ENCODE peak calls at places on chromosomes 2 and 18, in nine cellular contexts. M, V, D, P, K, N, I, W and S are unnamed samples.

GRCh38 chr2:106843910-106844250 is 42.1 kb downstream of the ST6GAL2 start:
- DNase-seq in P (no peak), M (no peak), N (no peak), V (peak; percentile 37), W (no peak), D (no peak), K (no peak), I (no peak), S (no peak)

GRCh38 chr2:119155633-119156032 is 2.9 kb downstream of the C1QL2 start:
- DNase-seq in V (no peak), D (no peak), N (no peak), W (no peak), K (no peak), P (no peak), M (no peak), I (no peak), S (no peak)

GRCh38 chr2:225056330-225057073 is 14.2 kb upstream of the DOCK10 start:
- DNase-seq in V (no peak), W (no peak), I (no peak), P (no peak), D (no peak), N (no peak), M (no peak), K (no peak), S (no peak)

GRCh38 chr18:25594351-25594750 is 242.4 kb upstream of the ZNF521 start:
- DNase-seq in K (no peak), D (no peak), V (peak; percentile 16), P (no peak), N (no peak), I (no peak), M (no peak), W (no peak), S (no peak)

GRCh38 chr18:57747809-57748680 is 55.1 kb downstream of the ATP8B1 start:
- DNase-seq in P (no peak), D (no peak), I (no peak), V (no peak), W (no peak), K (no peak), M (no peak), N (no peak), S (no peak)

GRCh38 chr18:70382992-70383717 is 94.3 kb downstream of the SOCS6 start:
- DNase-seq in V (no peak), N (no peak), P (no peak), D (no peak), M (no peak), W (no peak), I (no peak), K (no peak), S (no peak)

GRCh38 chr2:100683231-100683630 is 120.4 kb downstream of the PDCL3 start:
- DNase-seq in V (no peak), N (no peak), K (no peak), D (no peak), P (no peak), I (no peak), M (no peak), W (no peak), S (no peak)

GRCh38 chr2:75729861-75730260 is 19.1 kb upstream of the GCFC2 start:
- DNase-seq in V (peak; percentile 26), P (no peak), I (peak; percentile 23), M (no peak), N (no peak), W (no peak), D (no peak), K (no peak), S (no peak)

GRCh38 chr18:63705401-63705800 is 2.6 kb downstream of the SERPINB11 start:
- DNase-seq in D (no peak), K (no peak), P (no peak), W (no peak), M (no peak), N (no peak), V (no peak), I (no peak), S (no peak)

GRCh38 chr18:28267878-28268625 is 91.1 kb upstream of the CDH2 start:
- DNase-seq in D (no peak), I (peak; percentile 5), V (no peak), N (no peak), W (no peak), P (no peak), K (no peak), M (no peak), S (no peak)

GRCh38 chr2:148306027-148306426 is 285.1 kb downstream of the MBD5 start:
- DNase-seq in K (no peak), N (no peak), I (no peak), D (no peak), P (no peak), W (no peak), M (no peak), V (no peak), S (no peak)

GRCh38 chr2:67400560-67401464 is 3.7 kb downstream of the ETAA1 start:
- DNase-seq in I (peak; percentile 11), W (no peak), D (no peak), N (no peak), M (no peak), K (no peak), P (no peak), V (no peak), S (no peak)

GRCh38 chr2:225573603-225574002 is 174.1 kb downstream of the NYAP2 start:
- DNase-seq in V (no peak), N (no peak), W (no peak), P (no peak), M (no peak), I (no peak), K (no peak), D (no peak), S (no peak)

GRCh38 chr2:238024986-238025385 is 35.8 kb upstream of the SCLY start:
- DNase-seq in I (no peak), N (no peak), P (no peak), W (no peak), D (no peak), K (no peak), M (no peak), V (no peak), S (no peak)

GRCh38 chr18:5461056-5461455 is 82.7 kb downstream of the EPB41L3 start:
- DNase-seq in W (no peak), I (no peak), D (no peak), V (no peak), P (no peak), K (no peak), N (no peak), M (no peak), S (no peak)

GRCh38 chr2:200380139-200380561 is 73.7 kb downstream of the SPATS2L start:
- DNase-seq in K (no peak), P (no peak), V (no peak), W (no peak), M (no peak), N (no peak), I (no peak), D (no peak), S (no peak)

GRCh38 chr2:200382883-200383282 is 76.4 kb downstream of the SPATS2L start:
- DNase-seq in P (no peak), W (no peak), D (no peak), I (no peak), M (no peak), V (no peak), N (no peak), K (no peak), S (no peak)

GRCh38 chr2:200379481-200380120 is 73.1 kb downstream of the SPATS2L start:
- DNase-seq in D (no peak), W (no peak), N (no peak), V (no peak), K (no peak), M (no peak), P (no peak), I (no peak), S (no peak)

GRCh38 chr2:200378652-200379290 is 72.3 kb downstream of the SPATS2L start:
- DNase-seq in D (no peak), P (no peak), W (no peak), V (no peak), N (no peak), K (no peak), I (no peak), M (no peak), S (no peak)

GRCh38 chr2:200380833-200381542 is 74.5 kb downstream of the SPATS2L start:
- DNase-seq in V (no peak), N (no peak), D (no peak), I (no peak), M (no peak), P (no peak), K (no peak), W (no peak), S (no peak)
- H3K4me3 ChIP-seq in V (no peak overlapping the region), N (no peak overlapping the region), D (no peak overlapping the region), I (no peak overlapping the region), M (no peak overlapping the region), P (no peak overlapping the region), K (peak overlapping the region; percentile 35), W (no peak overlapping the region), S (no peak overlapping the region)

GRCh38 chr2:43224571-43225092 is 1.8 kb downstream of the ZFP36L2 start:
- DNase-seq in N (no peak), W (peak; percentile 74), K (no peak), V (peak; percentile 61), I (peak; percentile 70), M (no peak), D (peak; percentile 56), P (no peak), S (no peak)
- H3K27ac ChIP-seq in N (peak overlapping the region; percentile 100), W (peak overlapping the region; percentile 100), K (peak overlapping the region; percentile 99), V (peak overlapping the region; percentile 95), I (peak overlapping the region; percentile 98), M (peak overlapping the region; percentile 97), D (peak overlapping the region; percentile 90), P (peak overlapping the region; percentile 100), S (peak overlapping the region; percentile 97)

DNA sequence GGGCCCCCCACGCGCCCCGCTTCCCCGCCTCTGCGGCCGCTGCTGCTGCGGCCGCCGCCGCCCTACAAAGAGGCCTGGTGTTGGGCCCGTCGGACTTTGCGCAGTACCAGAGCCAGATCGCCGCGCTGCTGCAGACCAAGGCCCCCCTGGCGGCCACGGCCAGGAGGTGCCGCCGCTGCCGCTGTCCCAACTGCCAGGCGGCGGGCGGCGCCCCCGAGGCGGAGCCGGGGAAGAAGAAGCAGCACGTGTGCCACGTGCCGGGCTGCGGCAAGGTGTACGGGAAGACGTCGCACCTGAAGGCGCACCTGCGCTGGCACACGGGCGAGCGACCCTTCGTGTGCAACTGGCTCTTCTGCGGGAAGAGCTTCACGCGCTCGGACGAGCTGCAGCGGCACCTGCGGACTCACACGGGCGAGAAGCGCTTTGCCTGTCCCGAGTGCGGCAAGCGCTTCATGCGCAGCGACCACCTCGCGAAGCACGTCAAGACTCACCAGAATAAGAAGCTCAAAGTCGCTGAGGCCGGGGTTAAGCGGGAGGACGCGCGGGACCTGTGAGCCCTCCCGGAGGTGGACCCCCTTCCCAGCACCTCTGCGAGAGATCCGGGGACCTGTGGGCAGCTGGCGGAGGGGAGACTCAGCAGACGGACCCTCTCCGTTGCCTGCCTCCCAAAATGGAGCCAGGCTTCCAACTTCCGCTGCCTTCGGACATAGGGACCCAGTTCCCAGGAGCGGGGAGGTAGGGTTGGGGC is 1.9 kb downstream of the SP5 start:
- DNase-seq in M (no peak), K (peak; percentile 58), W (peak; percentile 81), P (peak; percentile 25), N (peak; percentile 23), D (peak; percentile 19), I (peak; percentile 56), V (peak; percentile 90), S (peak; percentile 84)
- TF ChIP-seq EP300 in M (no peak), K (no peak), W (no peak), P (no peak), N (no peak), D (no peak), I (no peak), V (no peak), S (no peak)

DNA sequence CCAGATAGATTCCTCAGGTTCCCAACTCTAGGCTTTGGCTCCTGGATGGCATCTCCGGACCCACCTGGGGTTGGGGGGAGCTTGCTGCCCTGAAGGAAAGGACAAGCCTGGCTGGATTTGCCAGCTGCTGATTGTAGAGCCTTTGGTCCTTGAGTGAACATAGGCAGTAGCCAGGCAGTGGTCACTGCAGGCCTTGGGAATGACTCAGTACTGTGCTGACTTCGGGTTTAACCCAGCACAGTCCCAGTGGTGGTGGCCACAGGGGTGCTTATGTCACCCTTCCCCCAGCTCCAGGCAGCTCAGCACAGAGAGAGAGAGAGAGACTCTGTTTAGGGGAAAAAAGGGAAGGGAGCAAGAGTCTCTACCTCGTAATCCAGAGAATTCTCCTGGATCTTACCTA is 27.7 kb upstream of the ACTR2 start:
- DNase-seq in V (no peak), M (no peak), P (no peak), D (no peak), I (no peak), W (no peak), K (no peak), N (no peak), S (no peak)
- H3K4me3 ChIP-seq in V (no peak overlapping the region), M (no peak overlapping the region), P (no peak overlapping the region), D (no peak overlapping the region), I (no peak overlapping the region), W (no peak overlapping the region), K (no peak overlapping the region), N (no peak overlapping the region), S (no peak overlapping the region)